ENCODE peak calls at places on chromosome 21, in eight cellular contexts. One of them, this sample, is unnamed.

GRCh38 chr21:35368326-35368725 is 319.2 kb upstream of the RUNX1 start:
- DNase-seq in testis: no peak
- DNase-seq in fibroblast of lung: no peak
- DNase-seq in ACHN: no peak
- DNase-seq in AG04450: no peak
- DNase-seq in NCI-H1694: no peak
- DNase-seq in effector memory CD8-positive, alpha-beta T cell: no peak
- DNase-seq in CD8-positive, alpha-beta memory T cell: no peak
- DNase-seq in this sample: no peak

GRCh38 chr21:32930673-32931072 is 95.1 kb upstream of the OLIG2 start:
- DNase-seq in ACHN: no peak
- DNase-seq in CD8-positive, alpha-beta memory T cell: no peak
- DNase-seq in effector memory CD8-positive, alpha-beta T cell: no peak
- DNase-seq in fibroblast of lung: peak
- DNase-seq in NCI-H1694: no peak
- DNase-seq in AG04450: no peak
- DNase-seq in testis: no peak
- DNase-seq in this sample: no peak

GRCh38 chr21:41956926-41957729 is 3.3 kb upstream of the C2CD2 start:
- DNase-seq in testis: no peak
- DNase-seq in CD8-positive, alpha-beta memory T cell: no peak
- DNase-seq in fibroblast of lung: peak
- DNase-seq in effector memory CD8-positive, alpha-beta T cell: no peak
- DNase-seq in NCI-H1694: no peak
- DNase-seq in ACHN: peak
- DNase-seq in AG04450: peak
- DNase-seq in this sample: no peak

GRCh38 chr21:34956416-34957316 is 92.4 kb downstream of the RUNX1 start:
- DNase-seq in testis: no peak
- DNase-seq in NCI-H1694: no peak
- DNase-seq in effector memory CD8-positive, alpha-beta T cell: no peak
- DNase-seq in CD8-positive, alpha-beta memory T cell: no peak
- DNase-seq in AG04450: no peak
- DNase-seq in ACHN: no peak
- DNase-seq in fibroblast of lung: no peak
- DNase-seq in this sample: no peak

GRCh38 chr21:44962481-44962966 is 22.7 kb downstream of the SLX9 start:
- DNase-seq in AG04450: peak
- DNase-seq in ACHN: no peak
- DNase-seq in effector memory CD8-positive, alpha-beta T cell: no peak
- DNase-seq in NCI-H1694: no peak
- DNase-seq in CD8-positive, alpha-beta memory T cell: no peak
- DNase-seq in testis: no peak
- DNase-seq in fibroblast of lung: peak
- DNase-seq in this sample: no peak

GRCh38 chr21:28714795-28715464 is 277.7 kb downstream of the LTN1 start:
- DNase-seq in testis: no peak
- DNase-seq in effector memory CD8-positive, alpha-beta T cell: no peak
- DNase-seq in CD8-positive, alpha-beta memory T cell: no peak
- DNase-seq in fibroblast of lung: peak
- DNase-seq in ACHN: no peak
- DNase-seq in NCI-H1694: no peak
- DNase-seq in AG04450: peak
- DNase-seq in this sample: no peak

GRCh38 chr21:15557925-15558324 is 171.9 kb upstream of the USP25 start:
- DNase-seq in CD8-positive, alpha-beta memory T cell: no peak
- DNase-seq in testis: no peak
- DNase-seq in ACHN: no peak
- DNase-seq in fibroblast of lung: no peak
- DNase-seq in AG04450: no peak
- DNase-seq in effector memory CD8-positive, alpha-beta T cell: no peak
- DNase-seq in NCI-H1694: no peak
- DNase-seq in this sample: peak

GRCh38 chr21:34630536-34631143 is 15.7 kb upstream of the RCAN1 start:
- DNase-seq in effector memory CD8-positive, alpha-beta T cell: peak
- DNase-seq in CD8-positive, alpha-beta memory T cell: peak
- DNase-seq in AG04450: no peak
- DNase-seq in ACHN: peak
- DNase-seq in testis: peak
- DNase-seq in NCI-H1694: peak
- DNase-seq in fibroblast of lung: peak
- DNase-seq in this sample: peak

GRCh38 chr21:25005388-25005787 is 601.9 kb downstream of the MRPL39 start:
- DNase-seq in fibroblast of lung: peak
- DNase-seq in CD8-positive, alpha-beta memory T cell: no peak
- DNase-seq in NCI-H1694: no peak
- DNase-seq in ACHN: no peak
- DNase-seq in AG04450: no peak
- DNase-seq in effector memory CD8-positive, alpha-beta T cell: no peak
- DNase-seq in testis: no peak
- DNase-seq in this sample: no peak

GRCh38 chr21:42534901-42535378 is 21.3 kb downstream of the SLC37A1 start:
- DNase-seq in fibroblast of lung: no peak
- DNase-seq in CD8-positive, alpha-beta memory T cell: no peak
- DNase-seq in testis: no peak
- DNase-seq in NCI-H1694: no peak
- DNase-seq in effector memory CD8-positive, alpha-beta T cell: no peak
- DNase-seq in ACHN: no peak
- DNase-seq in AG04450: no peak
- DNase-seq in this sample: no peak

GRCh38 chr21:42295845-42296244 is 19.4 kb downstream of the TFF3 start:
- DNase-seq in testis: no peak
- DNase-seq in AG04450: no peak
- DNase-seq in CD8-positive, alpha-beta memory T cell: no peak
- DNase-seq in effector memory CD8-positive, alpha-beta T cell: no peak
- DNase-seq in fibroblast of lung: no peak
- DNase-seq in ACHN: no peak
- DNase-seq in NCI-H1694: no peak
- DNase-seq in this sample: no peak

GRCh38 chr21:45747802-45748445 is 104.4 kb downstream of the PCBP3 start:
- DNase-seq in AG04450: no peak
- DNase-seq in CD8-positive, alpha-beta memory T cell: no peak
- DNase-seq in testis: no peak
- DNase-seq in fibroblast of lung: peak
- DNase-seq in NCI-H1694: peak
- DNase-seq in effector memory CD8-positive, alpha-beta T cell: no peak
- DNase-seq in ACHN: peak
- DNase-seq in this sample: no peak

GRCh38 chr21:38948377-38948776 is 142.6 kb downstream of the ETS2 start:
- DNase-seq in NCI-H1694: no peak
- DNase-seq in AG04450: no peak
- DNase-seq in fibroblast of lung: peak
- DNase-seq in effector memory CD8-positive, alpha-beta T cell: no peak
- DNase-seq in ACHN: peak
- DNase-seq in testis: no peak
- DNase-seq in CD8-positive, alpha-beta memory T cell: no peak
- DNase-seq in this sample: no peak

GRCh38 chr21:45992311-45993209 is 11.0 kb downstream of the COL6A1 start:
- DNase-seq in AG04450: no peak
- DNase-seq in effector memory CD8-positive, alpha-beta T cell: no peak
- DNase-seq in testis: peak
- DNase-seq in NCI-H1694: no peak
- DNase-seq in ACHN: no peak
- DNase-seq in fibroblast of lung: no peak
- DNase-seq in CD8-positive, alpha-beta memory T cell: peak
- DNase-seq in this sample: no peak

GRCh38 chr21:46035809-46036695 is 54.5 kb downstream of the COL6A1 start:
- DNase-seq in ACHN: no peak
- DNase-seq in AG04450: peak
- DNase-seq in effector memory CD8-positive, alpha-beta T cell: no peak
- DNase-seq in NCI-H1694: no peak
- DNase-seq in fibroblast of lung: peak
- DNase-seq in CD8-positive, alpha-beta memory T cell: peak
- DNase-seq in testis: no peak
- DNase-seq in this sample: no peak

GRCh38 chr21:46229133-46229922 is 754 bp upstream of the LSS start:
- DNase-seq in CD8-positive, alpha-beta memory T cell: no peak
- DNase-seq in AG04450: no peak
- DNase-seq in ACHN: peak
- DNase-seq in fibroblast of lung: no peak
- DNase-seq in testis: no peak
- DNase-seq in effector memory CD8-positive, alpha-beta T cell: peak
- DNase-seq in NCI-H1694: no peak
- DNase-seq in this sample: no peak

GRCh38 chr21:15094706-15095105 is 29.9 kb upstream of the NRIP1 start:
- DNase-seq in testis: no peak
- DNase-seq in fibroblast of lung: peak
- DNase-seq in NCI-H1694: no peak
- DNase-seq in ACHN: no peak
- DNase-seq in AG04450: no peak
- DNase-seq in CD8-positive, alpha-beta memory T cell: no peak
- DNase-seq in effector memory CD8-positive, alpha-beta T cell: no peak
- DNase-seq in this sample: no peak

GRCh38 chr21:28160378-28160777 is 832.3 kb downstream of the LTN1 start:
- DNase-seq in effector memory CD8-positive, alpha-beta T cell: no peak
- DNase-seq in ACHN: no peak
- DNase-seq in CD8-positive, alpha-beta memory T cell: no peak
- DNase-seq in testis: no peak
- DNase-seq in fibroblast of lung: no peak
- DNase-seq in NCI-H1694: no peak
- DNase-seq in AG04450: no peak
- DNase-seq in this sample: no peak

GRCh38 chr21:39441502-39442475 is 3.8 kb downstream of the LCA5L start:
- DNase-seq in fibroblast of lung: peak
- DNase-seq in NCI-H1694: peak
- DNase-seq in ACHN: peak
- DNase-seq in testis: no peak
- DNase-seq in AG04450: no peak
- DNase-seq in effector memory CD8-positive, alpha-beta T cell: peak
- DNase-seq in CD8-positive, alpha-beta memory T cell: peak
- DNase-seq in this sample: no peak

GRCh38 chr21:36425286-36425685 is 40.1 kb downstream of the CHAF1B start:
- DNase-seq in ACHN: no peak
- DNase-seq in CD8-positive, alpha-beta memory T cell: no peak
- DNase-seq in AG04450: peak
- DNase-seq in effector memory CD8-positive, alpha-beta T cell: no peak
- DNase-seq in fibroblast of lung: peak
- DNase-seq in testis: no peak
- DNase-seq in NCI-H1694: no peak
- DNase-seq in this sample: peak

GRCh38 chr21:44789880-44790279 is 11.7 kb downstream of the UBE2G2 start:
- DNase-seq in NCI-H1694: no peak
- DNase-seq in testis: no peak
- DNase-seq in ACHN: no peak
- DNase-seq in effector memory CD8-positive, alpha-beta T cell: no peak
- DNase-seq in fibroblast of lung: no peak
- DNase-seq in CD8-positive, alpha-beta memory T cell: no peak
- DNase-seq in AG04450: no peak
- DNase-seq in this sample: no peak

GRCh38 chr21:37041706-37042271 is 31.1 kb downstream of the PIGP start:
- DNase-seq in testis: no peak
- DNase-seq in effector memory CD8-positive, alpha-beta T cell: no peak
- DNase-seq in AG04450: no peak
- DNase-seq in ACHN: no peak
- DNase-seq in CD8-positive, alpha-beta memory T cell: no peak
- DNase-seq in NCI-H1694: no peak
- DNase-seq in fibroblast of lung: no peak
- DNase-seq in this sample: peak

GRCh38 chr21:35041122-35041521 is 8.0 kb downstream of the RUNX1 start:
- DNase-seq in ACHN: no peak
- DNase-seq in effector memory CD8-positive, alpha-beta T cell: no peak
- DNase-seq in NCI-H1694: no peak
- DNase-seq in testis: no peak
- DNase-seq in AG04450: no peak
- DNase-seq in fibroblast of lung: no peak
- DNase-seq in CD8-positive, alpha-beta memory T cell: no peak
- DNase-seq in this sample: no peak

GRCh38 chr21:14773777-14774345 is 227.7 kb upstream of the SAMSN1 start:
- DNase-seq in testis: peak
- DNase-seq in fibroblast of lung: no peak
- DNase-seq in ACHN: peak
- DNase-seq in effector memory CD8-positive, alpha-beta T cell: peak
- DNase-seq in CD8-positive, alpha-beta memory T cell: peak
- DNase-seq in NCI-H1694: peak
- DNase-seq in AG04450: no peak
- DNase-seq in this sample: peak

GRCh38 chr21:44053567-44053966 is 41.5 kb downstream of the TRAPPC10 start:
- DNase-seq in testis: no peak
- DNase-seq in NCI-H1694: no peak
- DNase-seq in fibroblast of lung: no peak
- DNase-seq in CD8-positive, alpha-beta memory T cell: no peak
- DNase-seq in AG04450: no peak
- DNase-seq in effector memory CD8-positive, alpha-beta T cell: no peak
- DNase-seq in ACHN: no peak
- DNase-seq in this sample: no peak

GRCh38 chr21:35840197-35840799 is 220.0 kb downstream of the SETD4 start:
- DNase-seq in effector memory CD8-positive, alpha-beta T cell: peak
- DNase-seq in CD8-positive, alpha-beta memory T cell: peak
- DNase-seq in fibroblast of lung: peak
- DNase-seq in AG04450: peak
- DNase-seq in NCI-H1694: peak
- DNase-seq in testis: peak
- DNase-seq in ACHN: peak
- DNase-seq in this sample: no peak

GRCh38 chr21:45860493-45861155 is 120.9 kb upstream of the COL6A1 start:
- DNase-seq in fibroblast of lung: no peak
- DNase-seq in NCI-H1694: no peak
- DNase-seq in testis: peak
- DNase-seq in AG04450: no peak
- DNase-seq in CD8-positive, alpha-beta memory T cell: no peak
- DNase-seq in ACHN: no peak
- DNase-seq in effector memory CD8-positive, alpha-beta T cell: no peak
- DNase-seq in this sample: no peak

GRCh38 chr21:16976132-16976666 is 536.6 kb upstream of the CXADR start:
- DNase-seq in effector memory CD8-positive, alpha-beta T cell: no peak
- DNase-seq in testis: no peak
- DNase-seq in AG04450: no peak
- DNase-seq in fibroblast of lung: peak
- DNase-seq in NCI-H1694: no peak
- DNase-seq in ACHN: no peak
- DNase-seq in CD8-positive, alpha-beta memory T cell: no peak
- DNase-seq in this sample: no peak

GRCh38 chr21:17089121-17089520 is 423.7 kb upstream of the CXADR start:
- DNase-seq in AG04450: no peak
- DNase-seq in effector memory CD8-positive, alpha-beta T cell: no peak
- DNase-seq in CD8-positive, alpha-beta memory T cell: no peak
- DNase-seq in NCI-H1694: no peak
- DNase-seq in testis: no peak
- DNase-seq in ACHN: no peak
- DNase-seq in fibroblast of lung: peak
- DNase-seq in this sample: no peak

This sample was measured in ELF-1.